ENCODE peak calls at places on chromosomes 7 and 10, in four cellular contexts. O is GM23248, X is breast epithelium, C is GM23338. A is an unnamed sample. For H3K36me3, the result is how much of the 10 kb centered on the place peaks cover.

GRCh38 chr10:13099144-13099665 is 758 bp upstream of the OPTN start:
- DNase-seq in O (peak), C (peak), X (no peak), A (no peak)

GRCh38 chr7:131587315-131587923 is 31.0 kb upstream of the PODXL start:
- DNase-seq in X (no peak), O (no peak), C (no peak), A (no peak)

GRCh38 chr10:111113238-111113960 is 36.6 kb downstream of the ADRA2A start:
- DNase-seq in X (no peak), O (no peak), C (no peak), A (peak)

GRCh38 chr10:35925511-35925910 is 283.4 kb upstream of the FZD8 start:
- DNase-seq in O (peak), X (no peak), C (peak), A (no peak)

GRCh38 chr10:94129393-94130130 is 135.8 kb downstream of the PLCE1 start:
- DNase-seq in O (peak), C (no peak), X (no peak), A (no peak)

GRCh38 chr7:66921396-66921917 is 432 bp downstream of the TMEM248 start:
- DNase-seq in C (peak), O (peak), X (peak), A (peak)

GRCh38 chr7:18459846-18460245 is 35.7 kb upstream of the HDAC9 start:
- DNase-seq in C (no peak), X (no peak), O (no peak), A (no peak)

GRCh38 chr7:100803398-100804161 is 23.7 kb downstream of the EPHB4 start:
- DNase-seq in X (peak), O (peak), C (peak), A (no peak)

GRCh38 chr10:6473901-6474370 is 106.1 kb downstream of the PRKCQ start:
- DNase-seq in C (no peak), X (no peak), O (peak), A (no peak)

GRCh38 chr10:78515037-78515872 is 481.6 kb downstream of the RPS24 start:
- DNase-seq in C (no peak), O (peak), X (no peak), A (peak)

GRCh38 chr7:107528461-107528860 is 35.3 kb downstream of the COG5 start:
- DNase-seq in C (no peak), O (peak), X (no peak), A (no peak)

GRCh38 chr7:159192013-159192412 is 47.3 kb upstream of the VIPR2 start:
- DNase-seq in O (no peak), C (no peak), X (no peak), A (no peak)

GRCh38 chr10:76429642-76430041 is 998.2 kb downstream of the LRMDA start:
- DNase-seq in C (peak), X (no peak), O (peak), A (no peak)

GRCh38 chr7:77830649-77831355 is 32.2 kb downstream of the PHTF2 start:
- DNase-seq in O (peak), X (no peak), C (no peak), A (no peak)

GRCh38 chr10:17506859-17507471 is 52.6 kb upstream of the ST8SIA6 start:
- DNase-seq in C (no peak), O (no peak), X (no peak), A (no peak)

GRCh38 chr10:80253266-80253962 is 36.0 kb downstream of the MAT1A start:
- DNase-seq in O (no peak), C (no peak), X (no peak), A (no peak)

GRCh38 chr10:35413985-35414861 is 77.9 kb downstream of the CCNY start:
- DNase-seq in O (peak), C (no peak), X (no peak), A (no peak)

GRCh38 chr10:75238182-75239180 is 2.7 kb upstream of the COMTD1 start:
- DNase-seq in C (peak), X (no peak), O (no peak), A (no peak)

GRCh38 chr10:114550756-114551290 is 107.3 kb downstream of the ABLIM1 start:
- DNase-seq in X (no peak), C (peak), O (peak), A (no peak)

GRCh38 chr10:96501985-96502384 is 11.7 kb downstream of the TLL2 start:
- DNase-seq in O (no peak), X (no peak), C (no peak), A (no peak)

GRCh38 chr10:61163403-61163802 is 219.4 kb upstream of the RHOBTB1 start:
- DNase-seq in X (no peak), O (no peak), C (no peak), A (no peak)

GRCh38 chr10:73094986-73095478 is 1.6 kb downstream of the P4HA1 start:
- DNase-seq in X (no peak), C (no peak), O (peak), A (no peak)

GRCh38 chr7:5701085-5701914 is 80.2 kb downstream of the RNF216 start:
- DNase-seq in X (no peak), C (no peak), O (no peak), A (no peak)

GRCh38 chr10:69505636-69506318 is 54.5 kb downstream of the TSPAN15 start:
- DNase-seq in C (no peak), O (no peak), X (no peak), A (no peak)

GRCh38 chr7:124954766-124955165 is 25.1 kb upstream of the POT1 start:
- DNase-seq in X (no peak), O (no peak), C (no peak), A (no peak)

GRCh38 chr10:51911721-51912120 is 212.3 kb upstream of the CSTF2T start:
- DNase-seq in C (no peak), X (no peak), O (no peak), A (no peak)

DNA sequence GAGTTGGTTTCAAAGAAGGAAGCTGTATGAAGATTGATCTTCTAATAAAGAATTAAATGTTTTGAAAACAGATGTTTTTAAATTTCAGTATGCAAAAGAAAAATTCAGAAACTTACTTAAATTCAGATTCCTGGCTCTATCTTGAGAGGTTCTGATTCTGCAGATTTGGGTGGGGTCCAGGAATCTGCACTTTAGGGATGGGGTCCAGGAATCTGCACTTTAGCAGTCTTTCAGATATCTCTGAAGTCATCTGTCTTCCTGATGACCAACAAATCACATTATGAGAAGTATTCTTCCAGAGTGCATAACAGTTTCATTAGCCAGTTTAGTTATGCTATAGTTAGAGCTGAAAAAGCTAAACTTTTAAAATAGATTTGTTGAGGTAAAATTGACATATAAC is 24.1 kb downstream of the ABRAXAS2 start:
- DNase-seq in O (no peak), C (no peak), X (no peak), A (no peak)
- H3K36me3 ChIP-seq in O (under half), C (under half), X (under half), A (half or more)

GRCh38 chr7:23343102-23343501 is 44.0 kb downstream of the MALSU1 start:
- DNase-seq in X (no peak), O (no peak), C (no peak), A (no peak)

GRCh38 chr7:23343806-23344500 is 44.8 kb downstream of the MALSU1 start:
- DNase-seq in X (no peak), C (no peak), O (no peak), A (no peak)

GRCh38 chr7:23347007-23347681 is 48.0 kb downstream of the MALSU1 start:
- DNase-seq in O (peak), X (no peak), C (no peak), A (no peak)

GRCh38 chr7:23347682-23348180 is 48.6 kb downstream of the MALSU1 start:
- DNase-seq in C (no peak), O (peak), X (no peak), A (no peak)

DNA sequence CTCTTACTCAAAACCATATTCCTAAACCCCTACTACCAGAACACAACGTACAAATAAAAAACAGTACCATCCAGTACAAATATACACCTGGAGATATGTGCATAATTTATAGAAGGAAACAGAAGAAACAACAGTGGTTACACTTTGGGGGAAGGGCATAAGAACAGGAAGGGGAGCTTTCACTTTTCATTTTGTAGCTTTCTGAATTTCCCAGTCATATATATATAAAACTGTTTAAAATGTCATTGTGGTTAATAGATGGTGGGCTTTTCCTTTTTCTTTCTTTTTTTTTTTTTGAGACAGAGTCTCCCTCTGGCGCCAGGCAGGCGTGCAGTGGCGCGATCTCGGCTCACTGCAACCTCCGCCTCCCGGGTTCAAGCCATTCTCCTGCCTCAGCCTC is 47.2 kb downstream of the MALSU1 start:
- DNase-seq in O (no peak), X (no peak), C (no peak), A (no peak)
- H3K36me3 ChIP-seq in O (under half), X (under half), C (half or more), A (under half)

GRCh38 chr7:55065079-55065478 is 46.3 kb downstream of the EGFR start:
- DNase-seq in X (no peak), O (peak), C (no peak), A (no peak)

GRCh38 chr7:55062106-55062499 is 43.3 kb downstream of the EGFR start:
- DNase-seq in C (no peak), X (no peak), O (peak), A (no peak)

GRCh38 chr7:55063633-55064032 is 44.8 kb downstream of the EGFR start:
- DNase-seq in C (no peak), O (peak), X (no peak), A (no peak)

GRCh38 chr7:55060690-55061414 is 42.0 kb downstream of the EGFR start:
- DNase-seq in O (peak), C (no peak), X (no peak), A (no peak)

DNA sequence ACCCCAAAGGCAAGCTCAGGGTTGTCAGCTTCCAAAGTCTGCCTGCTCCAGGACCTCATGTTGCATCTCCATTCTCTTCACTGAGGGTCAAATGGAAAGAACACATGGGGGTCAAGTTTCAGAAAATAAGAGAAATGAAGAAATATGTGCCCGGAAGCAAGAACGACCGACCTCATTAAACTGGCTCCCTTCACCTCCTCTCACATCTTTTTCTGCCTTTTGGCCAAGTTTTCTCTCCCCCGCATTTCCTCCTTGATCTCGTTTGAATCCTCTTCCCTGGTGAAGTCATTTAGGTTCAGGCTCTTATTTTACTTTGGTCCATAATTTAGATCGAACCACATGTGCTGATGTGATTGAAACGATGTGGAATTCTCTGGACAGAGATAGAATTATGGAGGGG is 44.2 kb downstream of the EGFR start:
- DNase-seq in O (no peak), C (no peak), X (no peak), A (no peak)
- H3K36me3 ChIP-seq in O (under half), C (under half), X (under half), A (under half)

GRCh38 chr7:135597926-135598305 is 40.2 kb downstream of the NUP205 start:
- DNase-seq in X (no peak), O (peak), C (no peak), A (no peak)
- H3K36me3 ChIP-seq in X (under half), O (under half), C (half or more), A (under half)

DNA sequence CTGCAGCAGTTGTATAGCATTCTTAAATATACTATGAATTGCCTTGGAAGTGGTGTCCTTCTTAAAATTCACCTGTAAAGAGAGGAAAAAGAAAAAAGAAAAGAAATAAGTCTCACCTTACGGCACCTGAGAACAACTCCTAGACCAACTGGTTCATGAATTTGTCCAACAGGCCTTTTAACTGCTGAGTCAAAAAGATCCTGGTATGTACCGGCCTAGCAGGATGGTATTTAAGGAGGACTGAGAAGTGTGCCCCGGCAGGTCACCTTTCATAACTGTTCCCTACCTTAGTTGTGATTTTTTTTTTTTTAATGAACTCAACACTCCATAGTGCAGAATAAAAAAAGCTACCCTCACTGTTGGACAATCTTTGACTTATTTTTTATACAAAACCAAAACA is 25.8 kb downstream of the STN1 start:
- DNase-seq in X (no peak), C (no peak), O (no peak), A (no peak)
- H3K36me3 ChIP-seq in X (under half), C (under half), O (under half), A (under half)

GRCh38 chr10:821322-821721 is 110.2 kb downstream of the LARP4B start:
- DNase-seq in C (no peak), O (peak), X (no peak), A (no peak)

GRCh38 chr10:822197-822596 is 109.3 kb downstream of the LARP4B start:
- DNase-seq in X (no peak), C (no peak), O (no peak), A (no peak)

GRCh38 chr10:824946-825345 is 106.6 kb downstream of the LARP4B start:
- DNase-seq in O (no peak), X (no peak), C (no peak), A (no peak)

GRCh38 chr10:824497-824896 is 107.0 kb downstream of the LARP4B start:
- DNase-seq in X (no peak), O (no peak), C (no peak), A (no peak)

DNA sequence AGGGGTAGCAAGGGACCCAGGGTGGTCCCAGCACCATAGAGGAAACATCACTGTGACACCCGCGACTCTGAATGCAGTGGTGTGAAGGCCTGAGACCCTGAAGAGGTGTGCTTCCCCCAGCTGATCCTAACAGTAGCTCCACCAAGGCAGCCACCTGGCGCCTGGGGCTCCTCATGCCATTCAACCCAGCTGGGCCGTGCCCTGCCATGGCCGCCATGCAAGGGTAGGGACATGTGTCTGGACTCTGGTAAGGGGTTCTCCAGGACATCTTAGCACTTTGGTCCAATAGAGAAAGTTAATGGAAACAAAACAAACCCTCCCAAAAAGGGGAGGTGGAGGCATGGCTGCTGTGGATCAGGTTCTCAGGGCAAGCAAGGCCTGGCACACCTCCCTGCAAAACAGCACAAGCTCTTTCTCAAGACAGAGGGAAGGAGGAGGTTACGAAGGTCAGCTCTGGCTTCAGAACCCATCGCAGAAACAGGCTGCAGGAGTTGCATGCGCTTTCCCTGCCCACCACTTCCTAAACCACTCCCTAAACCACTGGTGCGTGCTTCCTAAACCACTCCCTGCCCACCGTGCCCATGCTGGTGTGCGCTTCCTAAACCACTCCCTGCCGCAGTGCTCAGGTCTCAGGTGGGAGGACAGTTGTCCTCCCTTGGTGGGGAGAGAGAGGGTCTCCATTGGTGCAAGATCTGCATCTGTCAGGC is 108.7 kb downstream of the LARP4B start:
- DNase-seq in X (no peak), O (no peak), C (no peak), A (no peak)
- H3K36me3 ChIP-seq in X (under half), O (under half), C (under half), A (half or more)

DNA sequence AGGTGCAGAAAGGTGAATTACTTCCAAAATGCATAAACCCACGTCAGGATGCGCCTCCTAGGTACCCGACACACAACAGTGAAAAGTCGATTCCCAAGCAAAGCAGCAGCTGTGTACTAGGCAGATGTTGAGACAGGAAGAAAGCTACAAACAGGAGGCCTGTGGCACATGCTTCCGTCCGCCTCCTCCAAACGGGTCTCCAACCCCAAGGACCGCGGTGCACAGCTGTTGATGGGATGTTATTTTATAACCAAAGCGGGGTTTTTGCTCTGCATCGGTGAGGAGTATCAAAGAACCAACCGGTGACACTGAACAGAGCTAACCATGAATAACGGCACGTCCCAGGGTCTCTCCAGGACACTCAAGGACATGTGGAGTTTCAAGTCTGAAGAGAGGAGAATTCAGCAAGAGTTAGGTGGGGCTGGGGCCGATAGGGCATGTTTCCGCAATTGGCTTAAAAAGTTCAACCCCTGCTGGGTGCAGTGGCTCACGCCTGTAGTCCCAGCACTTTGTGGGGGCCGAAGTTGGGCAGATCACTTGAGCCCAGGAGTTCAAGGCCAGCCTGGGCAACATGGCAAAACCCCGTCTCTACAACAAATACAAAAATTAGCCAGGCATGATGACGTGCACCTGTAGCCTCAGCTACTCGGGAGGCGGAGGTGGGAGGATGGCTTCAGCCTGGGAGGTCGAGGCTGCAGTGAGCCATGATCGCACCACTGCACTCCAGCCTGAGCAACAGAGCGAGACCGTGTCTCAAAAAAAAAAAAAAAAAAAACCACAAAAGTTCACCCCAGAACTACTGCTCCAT is 108.0 kb downstream of the SMURF1 start:
- DNase-seq in C (no peak), X (no peak), O (no peak), A (peak)
- H3K36me3 ChIP-seq in C (under half), X (under half), O (under half), A (half or more)

DNA sequence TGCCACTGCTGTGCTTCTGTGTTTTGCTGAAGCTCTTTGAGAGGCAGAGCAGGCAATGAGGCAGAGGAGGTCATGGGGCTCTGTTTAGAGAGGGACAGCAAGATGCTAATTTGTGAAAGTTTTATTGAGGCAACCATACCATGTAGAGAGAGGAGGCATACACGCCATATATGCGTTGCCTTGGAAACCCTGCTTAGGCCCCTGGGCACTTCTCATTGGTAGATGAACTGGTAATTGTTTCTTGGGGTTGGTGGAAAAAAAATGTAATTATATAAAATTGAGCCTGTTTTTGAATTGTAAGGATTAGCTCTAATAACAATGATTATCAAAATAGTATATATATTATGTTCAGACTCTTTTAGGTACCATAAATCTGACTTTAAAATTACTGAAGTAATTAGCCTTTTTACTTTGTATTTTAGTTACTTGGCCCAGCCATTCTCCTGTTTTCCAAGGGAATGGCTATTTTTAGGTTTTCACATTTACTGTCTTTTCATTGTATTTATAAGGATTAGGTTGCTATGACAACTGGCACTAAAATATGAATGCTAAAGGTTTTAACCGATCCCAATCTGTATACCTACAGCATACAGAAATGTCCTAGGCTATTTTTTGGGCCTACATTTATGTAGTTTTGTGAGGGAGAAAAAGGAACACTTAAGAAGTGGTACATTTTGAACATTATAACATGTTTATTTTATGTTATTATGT is 52.4 kb downstream of the BZW2 start:
- DNase-seq in O (peak), C (no peak), X (no peak), A (no peak)
- H3K36me3 ChIP-seq in O (under half), C (under half), X (under half), A (half or more)

GRCh38 chr7:155769701-155770100 is 42.6 kb downstream of the SHH start:
- DNase-seq in C (no peak), X (no peak), O (peak), A (no peak)
- H3K36me3 ChIP-seq in C (under half), X (under half), O (under half), A (half or more)

GRCh38 chr7:104162081-104162480 is 45.7 kb downstream of the ORC5 start:
- DNase-seq in C (no peak), O (no peak), X (no peak), A (no peak)
- H3K36me3 ChIP-seq in C (under half), O (under half), X (under half), A (under half)